ENCODE peak calls at places on chromosomes 6 and 20, in eight cellular contexts. L is OCI-LY7, E is Karpas-422, Z is H1, S is fibroblast of lung, T is HepG2, U is GM23338, H is neural progenitor cell. R is an unnamed sample.

GRCh38 chr20:53878262-53879047 is 191.9 kb downstream of the BCAS1 start:
- DNase-seq in L (no peak), E (no peak), Z (no peak), S (no peak), T (no peak), U (no peak), H (no peak), R (no peak)

GRCh38 chr6:18330548-18331066 is 56.5 kb upstream of the RNF144B start:
- DNase-seq in L (peak; percentile 70), E (peak; percentile 78), Z (no peak), S (no peak), T (no peak), U (no peak), H (no peak), R (no peak)

GRCh38 chr20:49575551-49576060 is 7.7 kb upstream of the PTGIS start:
- DNase-seq in L (no peak), E (peak; percentile 19), Z (no peak), S (peak; percentile 56), T (no peak), U (no peak), H (no peak), R (no peak)

GRCh38 chr20:14523090-14523489 is 185.7 kb upstream of the FLRT3 start:
- DNase-seq in L (no peak), E (no peak), Z (no peak), S (no peak), T (no peak), U (no peak), H (no peak), R (peak; percentile 47)

GRCh38 chr6:132084811-132085509 is 133.8 kb upstream of the CCN2 start:
- DNase-seq in L (no peak), E (no peak), Z (no peak), S (peak; percentile 99), T (no peak), U (no peak), H (no peak), R (peak; percentile 93)

GRCh38 chr6:33057222-33058150 is 16.0 kb downstream of the HLA-DPA1 start:
- DNase-seq in L (no peak), E (peak; percentile 67), Z (no peak), S (no peak), T (no peak), U (no peak), H (no peak), R (no peak)

GRCh38 chr6:134400941-134401340 is 83.0 kb upstream of the SGK1 start:
- DNase-seq in L (no peak), E (no peak), Z (no peak), S (no peak), T (no peak), U (no peak), H (no peak), R (no peak)

GRCh38 chr6:16276991-16277981 is 38.9 kb downstream of the GMPR start:
- DNase-seq in L (peak; percentile 7), E (peak; percentile 82), Z (peak; percentile 59), S (peak; percentile 94), T (peak; percentile 85), U (peak; percentile 87), H (peak; percentile 84), R (peak; percentile 96)

GRCh38 chr6:52285174-52286068 is 879 bp upstream of the MCM3 start:
- DNase-seq in L (peak; percentile 82), E (peak; percentile 85), Z (no peak), S (no peak), T (peak; percentile 30), U (peak; percentile 28), H (peak; percentile 12), R (peak; percentile 59)

GRCh38 chr20:8309638-8310037 is 177.6 kb downstream of the PLCB1 start:
- DNase-seq in L (no peak), E (no peak), Z (no peak), S (peak; percentile 53), T (no peak), U (peak; percentile 54), H (peak; percentile 79), R (peak; percentile 40)

GRCh38 chr6:112781236-112781635 is 434.1 kb downstream of the RFPL4B start:
- DNase-seq in L (no peak), E (no peak), Z (no peak), S (peak; percentile 51), T (peak; percentile 5), U (no peak), H (peak; percentile 44), R (peak; percentile 11)

GRCh38 chr20:45489083-45489531 is 19.6 kb downstream of the WFDC2 start:
- DNase-seq in L (no peak), E (no peak), Z (no peak), S (peak; percentile 21), T (no peak), U (peak; percentile 18), H (no peak), R (peak; percentile 29)

GRCh38 chr6:45566882-45567281 is 189.1 kb upstream of the SUPT3H start:
- DNase-seq in L (no peak), E (no peak), Z (peak; percentile 25), S (peak; percentile 90), T (peak; percentile 52), U (peak; percentile 53), H (peak; percentile 82), R (peak; percentile 14)

GRCh38 chr6:95325858-95326257 is 251.5 kb upstream of the MANEA start:
- DNase-seq in L (no peak), E (no peak), Z (no peak), S (peak; percentile 63), T (no peak), U (no peak), H (no peak), R (peak; percentile 6)

GRCh38 chr20:59082981-59083380 is 40.4 kb upstream of the PRELID3B start:
- DNase-seq in L (no peak), E (no peak), Z (no peak), S (peak; percentile 79), T (no peak), U (no peak), H (no peak), R (peak; percentile 88)

GRCh38 chr6:36793913-36794703 is 45.1 kb downstream of the CPNE5 start:
- DNase-seq in L (peak; percentile 28), E (peak; percentile 58), Z (no peak), S (peak; percentile 12), T (no peak), U (peak; percentile 37), H (peak; percentile 47), R (no peak)

GRCh38 chr6:148737806-148738205 is 9.0 kb upstream of the UST start:
- DNase-seq in L (no peak), E (no peak), Z (no peak), S (no peak), T (no peak), U (no peak), H (no peak), R (no peak)

GRCh38 chr20:20410678-20411077 is 42.8 kb downstream of the INSM1 start:
- DNase-seq in L (no peak), E (no peak), Z (peak; percentile 17), S (peak; percentile 20), T (no peak), U (peak; percentile 76), H (peak; percentile 87), R (no peak)

GRCh38 chr20:52494244-52494643 is 302.7 kb upstream of the ZFP64 start:
- DNase-seq in L (no peak), E (no peak), Z (no peak), S (peak; percentile 99), T (no peak), U (no peak), H (no peak), R (peak; percentile 99)

GRCh38 chr6:53347250-53347920 is 1.4 kb downstream of the ELOVL5 start:
- DNase-seq in L (peak; percentile 77), E (peak; percentile 69), Z (no peak), S (peak; percentile 54), T (no peak), U (peak; percentile 42), H (no peak), R (peak; percentile 50)

DNA sequence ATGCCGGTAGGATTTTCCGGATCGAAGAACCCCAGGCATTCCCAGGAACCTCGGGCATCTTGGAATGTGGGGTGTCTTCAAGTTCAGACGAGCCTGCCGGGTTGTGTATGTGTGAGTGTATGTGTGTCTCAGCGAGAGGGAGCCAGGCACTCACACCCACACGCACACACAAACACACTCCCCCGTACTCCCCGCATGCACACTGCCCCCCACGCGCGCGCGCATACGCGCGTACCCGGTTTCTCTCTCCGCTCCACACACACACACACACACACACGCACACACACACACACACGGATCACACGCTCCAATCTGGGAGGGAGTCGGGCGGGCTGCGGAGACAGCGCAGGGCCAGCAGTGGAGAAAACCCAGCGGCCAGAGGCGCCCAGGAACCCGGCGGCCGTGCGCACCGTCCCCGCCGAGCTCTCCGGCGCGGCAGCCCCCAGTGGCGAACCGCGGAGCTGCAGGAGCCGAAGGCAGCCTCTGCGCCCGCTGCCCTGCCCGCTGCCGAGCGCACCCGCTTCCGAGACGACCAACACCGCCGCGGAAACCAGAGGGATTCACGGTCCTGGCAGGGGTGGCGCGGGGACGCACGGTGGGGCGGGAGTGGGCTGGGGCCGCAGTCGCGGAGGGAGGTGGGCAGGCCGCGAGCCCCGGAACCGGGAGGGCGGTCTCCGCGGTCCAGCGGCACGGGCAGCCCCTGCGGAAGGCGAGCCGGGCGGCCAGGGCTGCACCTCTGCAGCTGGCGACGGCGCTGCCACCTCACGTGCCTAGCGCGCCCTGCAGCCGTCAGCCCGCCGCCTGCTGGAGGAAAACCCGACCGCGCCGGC is at the start of gene LRFN2:
- DNase-seq in L (no peak), E (peak; percentile 83), Z (no peak), S (peak; percentile 69), T (peak; percentile 31), U (peak; percentile 90), H (peak; percentile 93), R (peak; percentile 86)
- H3K27ac ChIP-seq in L (no peak within 1 kb of the TSS), E (no peak within 1 kb of the TSS), Z (no peak within 1 kb of the TSS), S (no peak within 1 kb of the TSS), T (no peak within 1 kb of the TSS), U (no peak within 1 kb of the TSS), H (no peak within 1 kb of the TSS), R (no peak within 1 kb of the TSS)

DNA sequence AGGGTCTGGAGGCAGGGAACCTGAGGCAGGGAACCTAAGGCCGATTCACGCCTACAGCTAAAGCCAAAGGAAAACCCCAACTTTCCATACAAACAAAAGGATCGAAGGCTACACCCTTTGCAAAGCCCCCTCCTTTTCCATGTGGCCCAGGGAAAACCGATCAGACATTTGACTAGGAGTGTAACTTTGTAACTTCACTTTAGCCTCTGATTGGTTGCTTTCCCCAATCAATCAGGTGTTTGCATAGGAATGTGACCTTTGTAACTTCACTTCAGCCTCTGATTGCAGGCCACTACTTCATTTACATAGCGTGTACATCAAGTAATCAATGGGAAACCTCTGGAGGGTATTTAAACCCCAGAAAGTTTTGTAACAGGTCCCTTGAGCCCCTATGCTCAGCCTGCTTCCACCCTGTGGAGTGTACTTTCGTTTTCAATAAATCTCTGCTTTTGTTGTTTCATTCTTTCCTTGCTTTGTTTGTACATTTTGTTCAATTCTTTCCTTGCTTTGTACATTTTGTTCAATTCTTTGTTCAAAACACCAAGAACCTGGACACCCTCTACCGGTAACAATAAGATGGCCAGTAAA is 43.3 kb downstream of the CHD6 start:
- DNase-seq in L (no peak), E (no peak), Z (peak; percentile 29), S (no peak), T (peak; percentile 39), U (peak; percentile 83), H (no peak), R (no peak)
- H4K20me1 ChIP-seq in L (peaks cover 7% of the 10 kb centered on the region), E (peaks cover 36% of the 10 kb centered on the region), Z (peaks cover 16% of the 10 kb centered on the region), S (no peaks in the 10 kb centered on the region), T (peaks cover 40% of the 10 kb centered on the region), U (peaks cover 41% of the 10 kb centered on the region), H (peaks cover 65% of the 10 kb centered on the region), R (peaks cover 41% of the 10 kb centered on the region)

GRCh38 chr6:152004896-152005295 is 197.4 kb downstream of the ESR1 start:
- DNase-seq in L (no peak), E (no peak), Z (no peak), S (no peak), T (no peak), U (no peak), H (no peak), R (no peak)
- H3K27ac ChIP-seq in L (no peak overlapping the region), E (no peak overlapping the region), Z (no peak overlapping the region), S (no peak overlapping the region), T (no peak overlapping the region), U (no peak overlapping the region), H (no peak overlapping the region), R (no peak overlapping the region)

GRCh38 chr6:121515615-121516265 is 80.3 kb downstream of the GJA1 start:
- DNase-seq in L (no peak), E (no peak), Z (no peak), S (peak; percentile 95), T (no peak), U (no peak), H (no peak), R (peak; percentile 45)
- H4K20me1 ChIP-seq in L (no peaks in the 10 kb centered on the region), E (no peaks in the 10 kb centered on the region), Z (no peaks in the 10 kb centered on the region), S (no peaks in the 10 kb centered on the region), T (no peaks in the 10 kb centered on the region), U (no peaks in the 10 kb centered on the region), H (no peaks in the 10 kb centered on the region), R (no peaks in the 10 kb centered on the region)

R was measured in GM23248.